ENCODE peak calls at places on chromosomes 3 and 15, in seven cellular contexts. I is endothelial cell of umbilical vein; Z is NCI-H774; V is psoas muscle; D is activated CD8-positive, alpha-beta T cell treated with anti-CD3 and anti-CD28 coated beads for 36 hours; M is stimulated activated CD8-positive, alpha-beta memory T cell treated with anti-CD3 and anti-CD28 coated beads, Interleukin-15, amount 100 ng/mL, for 1 hour; L is anterior cingulate cortex. G is an unnamed sample.

GRCh38 chr3:15205934-15206661 is at the start of gene CAPN7:
- DNase-seq in I (peak), Z (no peak), V (peak), D (peak), M (peak), L (no peak), G (peak)

GRCh38 chr15:74787251-74788041 is 5.6 kb downstream of the CSK start:
- DNase-seq in I (no peak), Z (no peak), V (peak), D (peak), M (peak), L (peak), G (no peak)

GRCh38 chr3:10986592-10986991 is 6.0 kb upstream of the SLC6A1 start:
- DNase-seq in I (no peak), Z (no peak), V (no peak), D (no peak), M (no peak), L (no peak), G (no peak)

GRCh38 chr15:34914316-34914715 is 55.2 kb downstream of the AQR start:
- DNase-seq in I (no peak), Z (no peak), V (no peak), D (no peak), M (no peak), L (no peak), G (no peak)

GRCh38 chr3:197428117-197428761 is 127.5 kb downstream of the BDH1 start:
- DNase-seq in I (peak), Z (no peak), V (peak), D (peak), M (peak), L (no peak), G (peak)

GRCh38 chr15:60004846-60005351 is 788 bp downstream of the FOXB1 start:
- DNase-seq in I (peak), Z (peak), V (no peak), D (peak), M (no peak), L (no peak), G (no peak)

GRCh38 chr3:183812746-183813445 is 12.5 kb downstream of the MAP6D1 start:
- DNase-seq in I (no peak), Z (no peak), V (no peak), D (no peak), M (no peak), L (peak), G (no peak)

GRCh38 chr15:82572311-82572710 is 32.1 kb upstream of the RPS17 start:
- DNase-seq in I (no peak), Z (no peak), V (no peak), D (no peak), M (no peak), L (peak), G (no peak)

GRCh38 chr15:62112616-62113593 is 46.1 kb downstream of the C2CD4A start:
- DNase-seq in I (peak), Z (no peak), V (no peak), D (no peak), M (no peak), L (no peak), G (peak)

GRCh38 chr3:179486806-179487205 is 35.5 kb upstream of the GNB4 start:
- DNase-seq in I (no peak), Z (no peak), V (no peak), D (no peak), M (no peak), L (no peak), G (no peak)

GRCh38 chr15:89419370-89419984 is 76.9 kb downstream of the RHCG start:
- DNase-seq in I (peak), Z (no peak), V (peak), D (peak), M (no peak), L (peak), G (no peak)

GRCh38 chr3:47016934-47017435 is 37.5 kb downstream of the NBEAL2 start:
- DNase-seq in I (peak), Z (no peak), V (no peak), D (peak), M (no peak), L (no peak), G (peak)

GRCh38 chr3:193772389-193772788 is 179.4 kb downstream of the OPA1 start:
- DNase-seq in I (no peak), Z (no peak), V (no peak), D (no peak), M (no peak), L (peak), G (no peak)

GRCh38 chr15:88636039-88636438 is 2.8 kb upstream of the ISG20 start:
- DNase-seq in I (no peak), Z (no peak), V (peak), D (peak), M (no peak), L (no peak), G (no peak)

GRCh38 chr3:169394316-169394715 is 269.2 kb downstream of the MECOM start:
- DNase-seq in I (no peak), Z (no peak), V (no peak), D (no peak), M (no peak), L (no peak), G (no peak)

GRCh38 chr3:43035801-43036340 is 56.8 kb downstream of the GASK1A start:
- DNase-seq in I (no peak), Z (no peak), V (no peak), D (no peak), M (no peak), L (no peak), G (no peak)

GRCh38 chr15:44712108-44713005 is 1.0 kb downstream of the B2M start:
- DNase-seq in I (peak), Z (peak), V (peak), D (peak), M (no peak), L (peak), G (no peak)

GRCh38 chr3:101571028-101571895 is 2.7 kb upstream of the PCNP start:
- DNase-seq in I (no peak), Z (no peak), V (no peak), D (no peak), M (no peak), L (no peak), G (no peak)

GRCh38 chr3:55408193-55408826 is 78.8 kb downstream of the WNT5A start:
- DNase-seq in I (no peak), Z (no peak), V (no peak), D (no peak), M (no peak), L (no peak), G (no peak)

GRCh38 chr3:19595884-19596283 is 338.1 kb downstream of the EFHB start:
- DNase-seq in I (no peak), Z (no peak), V (no peak), D (no peak), M (no peak), L (no peak), G (no peak)

GRCh38 chr3:23263796-23264195 is 60.7 kb downstream of the UBE2E2 start:
- DNase-seq in I (no peak), Z (no peak), V (no peak), D (no peak), M (no peak), L (no peak), G (no peak)

GRCh38 chr15:85475317-85475701 is 94.9 kb downstream of the AKAP13 start:
- DNase-seq in I (peak), Z (no peak), V (no peak), D (no peak), M (no peak), L (no peak), G (no peak)

GRCh38 chr3:133573054-133573628 is 345 bp upstream of the CDV3 start:
- DNase-seq in I (peak), Z (no peak), V (peak), D (peak), M (peak), L (no peak), G (peak)

GRCh38 chr3:170766823-170767575 is 103.0 kb downstream of the RPL22L1 start:
- DNase-seq in I (no peak), Z (no peak), V (no peak), D (no peak), M (no peak), L (no peak), G (no peak)

GRCh38 chr3:127690823-127691452 is 18.2 kb downstream of the ABTB1 start:
- DNase-seq in I (peak), Z (no peak), V (peak), D (peak), M (no peak), L (no peak), G (no peak)

GRCh38 chr3:13546667-13547171 is 2.2 kb upstream of the FBLN2 start:
- DNase-seq in I (no peak), Z (no peak), V (peak), D (no peak), M (no peak), L (no peak), G (no peak)

GRCh38 chr15:68650901-68651709 is 72.3 kb downstream of the CORO2B start:
- DNase-seq in I (peak), Z (no peak), V (peak), D (peak), M (no peak), L (peak), G (no peak)

GRCh38 chr3:29789686-29790085 is 508.8 kb downstream of the RBMS3 start:
- DNase-seq in I (no peak), Z (no peak), V (no peak), D (no peak), M (no peak), L (no peak), G (no peak)

GRCh38 chr3:71511037-71511436 is 72.5 kb downstream of the FOXP1 start:
- DNase-seq in I (peak), Z (no peak), V (no peak), D (no peak), M (no peak), L (no peak), G (peak)

GRCh38 chr15:100461049-100461448 is 67.7 kb downstream of the CERS3 start:
- DNase-seq in I (no peak), Z (no peak), V (no peak), D (no peak), M (no peak), L (no peak), G (no peak)

GRCh38 chr15:75844629-75845390 is 1.6 kb downstream of the UBE2Q2 start:
- DNase-seq in I (no peak), Z (no peak), V (no peak), D (peak), M (no peak), L (no peak), G (no peak)

GRCh38 chr3:177595789-177596188 is 398.5 kb upstream of the TBL1XR1 start:
- DNase-seq in I (no peak), Z (no peak), V (no peak), D (no peak), M (no peak), L (no peak), G (no peak)